ENCODE peak calls at places on chromosomes 4 and X, in four cellular contexts. U is IMR-90, K is aorta, W is RWPE1. O is an unnamed sample.

GRCh38 chrX:23952401-23952800 is 44.6 kb downstream of the CXorf58 start:
- DNase-seq in K (no peak), W (peak), U (no peak), O (no peak)

GRCh38 chr4:104128031-104128849 is 366.5 kb downstream of the CXXC4 start:
- DNase-seq in K (no peak), U (no peak), W (no peak), O (no peak)

GRCh38 chr4:1612278-1613098 is 71.6 kb downstream of the FAM53A start:
- DNase-seq in K (no peak), U (no peak), W (no peak), O (no peak)

GRCh38 chr4:156512622-156513021 is 459.0 kb downstream of the PDGFC start:
- DNase-seq in K (no peak), U (peak), W (no peak), O (no peak)

GRCh38 chr4:42458686-42459085 is 61.4 kb downstream of the SHISA3 start:
- DNase-seq in W (no peak), K (no peak), U (no peak), O (no peak)

GRCh38 chr4:152352645-152353116 is 183.2 kb downstream of the FBXW7 start:
- DNase-seq in W (peak), U (peak), K (no peak), O (peak)

GRCh38 chr4:4763815-4764202 is 95.7 kb upstream of the MSX1 start:
- DNase-seq in W (no peak), K (no peak), U (peak), O (no peak)

GRCh38 chrX:48945517-48946348 is 11.7 kb downstream of the OTUD5 start:
- DNase-seq in U (peak), K (no peak), W (peak), O (peak)

GRCh38 chr4:173782660-173783059 is 252.6 kb upstream of the HAND2 start:
- DNase-seq in W (no peak), U (no peak), K (no peak), O (no peak)

GRCh38 chr4:66750273-66750672 is 795.0 kb downstream of the CENPC start:
- DNase-seq in K (no peak), U (no peak), W (no peak), O (no peak)

DNA sequence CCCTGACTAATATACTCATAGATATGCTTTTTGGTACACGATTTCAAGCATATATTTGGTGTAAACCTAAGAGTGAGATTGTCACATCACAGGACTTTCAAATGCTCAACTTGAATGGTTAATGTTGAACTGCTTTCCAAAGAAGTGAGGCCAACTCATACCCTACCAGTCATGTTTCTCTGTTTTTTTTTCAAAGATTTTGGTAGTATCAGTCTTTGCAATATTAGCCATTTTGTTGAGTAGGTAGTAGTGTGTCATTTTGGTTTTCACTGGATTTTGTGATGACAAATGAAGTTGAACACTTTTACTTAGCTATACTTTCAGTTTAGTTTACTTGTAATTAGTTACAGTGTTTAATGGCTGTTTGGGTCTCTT is 12.5 kb upstream of the HS3ST1 start:
- DNase-seq in W (no peak), K (no peak), U (no peak), O (no peak)
- H3K27ac ChIP-seq in W (no peak), K (no peak), U (no peak), O (no peak)

GRCh38 chrX:1661048-1661921 is 46.4 kb downstream of the ASMT start:
- DNase-seq in W (peak), K (peak), U (no peak), O (peak)
- H3K27ac ChIP-seq in W (no peak), K (no peak), U (no peak), O (no peak)

GRCh38 chr4:41154814-41155177 is 59.5 kb downstream of the APBB2 start:
- DNase-seq in U (no peak), K (no peak), W (no peak), O (no peak)
- H3K27ac ChIP-seq in U (no peak), K (peak), W (peak), O (no peak)

GRCh38 chr4:7860600-7861158 is 79.0 kb downstream of the AFAP1 start:
- DNase-seq in U (no peak), K (no peak), W (no peak), O (no peak)

GRCh38 chr4:7857993-7858392 is 81.7 kb downstream of the AFAP1 start:
- DNase-seq in W (no peak), U (no peak), K (no peak), O (no peak)

GRCh38 chr4:7858498-7858897 is 81.2 kb downstream of the AFAP1 start:
- DNase-seq in W (no peak), U (no peak), K (no peak), O (no peak)

GRCh38 chr4:7857238-7857701 is 82.4 kb downstream of the AFAP1 start:
- DNase-seq in K (no peak), U (peak), W (no peak), O (peak)

DNA sequence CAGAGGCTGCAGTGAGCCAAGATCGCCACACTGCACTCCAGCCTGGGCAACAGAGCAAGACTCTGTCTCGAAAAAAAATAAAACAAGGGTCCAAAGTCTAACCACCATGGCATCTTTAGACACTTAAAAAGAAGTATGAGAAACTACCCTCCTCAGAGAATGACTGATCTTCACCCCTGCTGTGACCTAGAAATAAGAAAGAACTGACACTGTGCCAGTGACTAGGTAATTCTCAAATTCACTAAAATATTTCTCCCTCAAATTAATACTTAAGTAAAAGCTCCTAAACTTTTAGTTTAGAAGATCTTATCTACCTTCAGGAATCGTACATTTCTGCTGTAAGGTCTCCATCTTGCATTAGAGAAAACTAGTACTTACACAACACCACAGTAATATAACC is 80.3 kb downstream of the AFAP1 start:
- DNase-seq in U (no peak), W (no peak), K (no peak), O (no peak)
- H3K27ac ChIP-seq in U (no peak), W (no peak), K (no peak), O (no peak)

DNA sequence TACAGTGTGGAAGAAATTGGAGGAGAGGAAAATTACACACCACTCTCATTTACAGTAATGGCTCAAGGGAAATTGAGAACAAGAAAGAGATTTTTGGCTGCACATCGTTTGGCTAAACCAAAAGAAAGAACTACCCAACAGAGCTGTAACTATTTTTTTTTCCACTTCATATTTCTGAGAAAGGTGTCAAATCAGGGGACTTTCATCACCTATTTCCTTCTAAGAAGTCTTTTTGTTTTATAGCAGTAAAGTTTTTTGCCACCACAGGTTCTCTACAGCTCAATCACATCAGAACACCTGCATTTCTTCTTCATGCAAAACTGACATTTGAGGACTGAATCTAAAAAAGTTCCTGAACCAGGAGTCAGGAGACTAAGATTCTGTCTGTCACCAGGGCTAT is 57.5 kb upstream of the TNIP3 start:
- DNase-seq in W (no peak), K (no peak), U (no peak), O (no peak)
- H3K27ac ChIP-seq in W (no peak), K (no peak), U (no peak), O (no peak)

GRCh38 chrX:13151806-13152510 is 107.5 kb upstream of the FAM9C start:
- DNase-seq in U (peak), W (no peak), K (no peak), O (no peak)

GRCh38 chrX:13147758-13148157 is 103.3 kb upstream of the FAM9C start:
- DNase-seq in W (no peak), U (peak), K (no peak), O (no peak)

GRCh38 chrX:13153796-13154195 is 109.4 kb upstream of the FAM9C start:
- DNase-seq in W (no peak), K (no peak), U (peak), O (no peak)

GRCh38 chrX:13149702-13150101 is 105.3 kb upstream of the FAM9C start:
- DNase-seq in K (no peak), W (no peak), U (no peak), O (no peak)

GRCh38 chrX:13152511-13152868 is 108.1 kb upstream of the FAM9C start:
- DNase-seq in K (no peak), U (no peak), W (no peak), O (no peak)
- H3K27ac ChIP-seq in K (peak), U (no peak), W (no peak), O (no peak)